ENCODE peak calls at places on chromosome 22, in eight cellular contexts. Y, F, V, W, J, D, Q and T are unnamed samples.

GRCh38 chr22:26558246-26558895 is 31.6 kb downstream of the TPST2 start:
- DNase-seq in D (peak), Q (no peak), J (no peak), Y (peak), V (no peak), F (peak), W (no peak), T (peak)

GRCh38 chr22:30880181-30880601 is 88.4 kb downstream of the MORC2 start:
- DNase-seq in W (no peak), D (no peak), F (peak), V (no peak), Y (no peak), J (peak), Q (no peak), T (no peak)

GRCh38 chr22:21009638-21010425 is 5.1 kb upstream of the P2RX6 start:
- DNase-seq in J (no peak), F (no peak), Y (peak), D (peak), W (peak), V (peak), Q (peak), T (peak)

GRCh38 chr22:23038334-23038642 is 32.0 kb upstream of the GNAZ start:
- DNase-seq in F (no peak), D (no peak), Y (no peak), Q (no peak), V (no peak), W (no peak), J (no peak), T (no peak)

GRCh38 chr22:24054356-24054755 is 43.3 kb downstream of the CABIN1 start:
- DNase-seq in Q (no peak), V (no peak), J (no peak), D (no peak), F (no peak), W (no peak), Y (peak), T (peak)

GRCh38 chr22:44088976-44089570 is 65.0 kb downstream of the PARVB start:
- DNase-seq in W (peak), F (no peak), D (peak), Y (peak), J (no peak), Q (no peak), V (no peak), T (peak)

GRCh38 chr22:46746620-46747019 is 8.6 kb upstream of the CERK start:
- DNase-seq in W (no peak), D (no peak), F (no peak), Q (no peak), Y (no peak), J (no peak), V (no peak), T (no peak)

GRCh38 chr22:31036671-31037550 is 44.2 kb upstream of the SMTN start:
- DNase-seq in Y (peak), W (no peak), Q (peak), D (peak), J (no peak), V (no peak), F (no peak), T (peak)

GRCh38 chr22:17777005-17777716 is 2.9 kb upstream of the BID start:
- DNase-seq in J (peak), W (peak), V (no peak), Q (no peak), F (peak), Y (no peak), D (no peak), T (no peak)

GRCh38 chr22:25900880-25901279 is 158.9 kb downstream of the MYO18B start:
- DNase-seq in J (no peak), V (no peak), Q (no peak), W (peak), F (no peak), D (no peak), Y (no peak), T (no peak)

GRCh38 chr22:44076825-44077224 is 52.7 kb downstream of the PARVB start:
- DNase-seq in D (no peak), F (no peak), J (no peak), Y (no peak), V (no peak), W (no peak), Q (no peak), T (no peak)

GRCh38 chr22:49296561-49296960 is 531.1 kb downstream of the BRD1 start:
- DNase-seq in W (no peak), Q (no peak), Y (no peak), F (no peak), V (no peak), D (no peak), J (no peak), T (no peak)

GRCh38 chr22:48664586-48664985 is 1163.1 kb downstream of the BRD1 start:
- DNase-seq in W (no peak), Y (no peak), J (no peak), D (no peak), V (no peak), Q (no peak), F (no peak), T (no peak)

GRCh38 chr22:32083814-32084213 is 40.8 kb downstream of the SLC5A1 start:
- DNase-seq in Y (no peak), Q (no peak), F (peak), W (no peak), V (no peak), D (no peak), J (no peak), T (no peak)

GRCh38 chr22:22171357-22172218 is 73.0 kb upstream of the VPREB1 start:
- DNase-seq in J (no peak), W (no peak), Q (peak), Y (no peak), V (no peak), D (peak), F (peak), T (peak)

GRCh38 chr22:22057617-22058378 is 75.2 kb upstream of the TOP3B start:
- DNase-seq in Q (no peak), D (no peak), Y (no peak), F (no peak), W (no peak), J (no peak), V (no peak), T (no peak)

GRCh38 chr22:29555065-29555644 is 1.6 kb upstream of the THOC5 start:
- DNase-seq in J (no peak), V (no peak), Q (no peak), W (peak), Y (peak), F (peak), D (peak), T (peak)

GRCh38 chr22:25492162-25492561 is 72.3 kb upstream of the GRK3 start:
- DNase-seq in F (no peak), W (no peak), Y (no peak), D (no peak), V (no peak), J (no peak), Q (no peak), T (no peak)

GRCh38 chr22:48894064-48894671 is 933.5 kb downstream of the BRD1 start:
- DNase-seq in F (no peak), W (no peak), Q (no peak), D (no peak), Y (no peak), V (no peak), J (no peak), T (no peak)

GRCh38 chr22:47294571-47294970 is 532.1 kb downstream of the TBC1D22A start:
- DNase-seq in Q (no peak), J (no peak), F (no peak), Y (no peak), V (no peak), D (no peak), W (no peak), T (no peak)

GRCh38 chr22:24183321-24184031 is 2.2 kb downstream of the SUSD2 start:
- DNase-seq in V (no peak), Q (no peak), Y (no peak), F (no peak), J (peak), D (no peak), W (no peak), T (no peak)

GRCh38 chr22:21449531-21450319 is 17.5 kb upstream of the TMEM191C start:
- DNase-seq in W (peak), J (peak), F (no peak), D (no peak), Q (no peak), V (no peak), Y (peak), T (no peak)

GRCh38 chr22:23240639-23241389 is 60.5 kb downstream of the BCR start:
- DNase-seq in J (no peak), W (no peak), Q (peak), Y (no peak), D (no peak), V (no peak), F (no peak), T (no peak)

GRCh38 chr22:43867839-43868652 is 5.7 kb upstream of the SULT4A1 start:
- DNase-seq in Y (peak), V (peak), Q (peak), D (peak), W (peak), J (peak), F (peak), T (peak)

DNA sequence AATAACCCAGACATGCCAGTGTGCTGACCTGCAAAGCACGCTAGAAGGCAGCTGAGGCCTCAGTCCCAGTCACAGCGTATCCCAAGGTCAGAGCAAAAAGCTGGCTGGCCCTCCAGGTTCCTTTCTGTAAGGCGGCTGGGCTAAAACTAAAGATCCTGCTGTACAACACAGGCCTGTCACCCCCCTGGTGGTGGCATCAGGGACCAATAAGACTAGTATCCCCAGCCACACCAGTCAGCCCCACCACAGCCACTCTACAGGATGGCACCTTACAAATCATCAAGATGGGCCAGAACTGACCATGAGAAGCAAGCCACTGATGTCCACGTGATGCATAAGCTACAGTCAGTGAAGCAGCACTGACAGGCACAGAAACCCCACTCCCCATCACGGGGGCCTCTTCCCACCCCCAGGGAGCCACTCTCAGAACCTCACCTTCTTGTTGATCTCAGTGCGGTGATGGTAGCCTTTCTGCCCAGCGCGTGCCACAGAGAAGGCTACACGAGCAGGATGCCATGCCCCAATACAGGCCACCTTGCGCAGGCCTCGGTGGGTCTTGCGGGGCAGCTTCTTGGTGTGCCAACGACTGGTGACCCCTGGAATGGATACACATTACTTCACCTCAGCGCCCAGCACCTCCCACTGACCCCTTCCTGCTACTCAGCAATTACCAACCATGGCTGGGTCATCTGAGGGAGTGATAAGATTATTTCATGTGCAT is 5.0 kb downstream of the RPL3 start:
- DNase-seq in W (no peak), F (no peak), Q (no peak), J (no peak), D (no peak), Y (no peak), V (no peak), T (no peak)
- H3K4me3 ChIP-seq in W (no peak), F (no peak), Q (peak), J (no peak), D (no peak), Y (no peak), V (no peak), T (no peak)

DNA sequence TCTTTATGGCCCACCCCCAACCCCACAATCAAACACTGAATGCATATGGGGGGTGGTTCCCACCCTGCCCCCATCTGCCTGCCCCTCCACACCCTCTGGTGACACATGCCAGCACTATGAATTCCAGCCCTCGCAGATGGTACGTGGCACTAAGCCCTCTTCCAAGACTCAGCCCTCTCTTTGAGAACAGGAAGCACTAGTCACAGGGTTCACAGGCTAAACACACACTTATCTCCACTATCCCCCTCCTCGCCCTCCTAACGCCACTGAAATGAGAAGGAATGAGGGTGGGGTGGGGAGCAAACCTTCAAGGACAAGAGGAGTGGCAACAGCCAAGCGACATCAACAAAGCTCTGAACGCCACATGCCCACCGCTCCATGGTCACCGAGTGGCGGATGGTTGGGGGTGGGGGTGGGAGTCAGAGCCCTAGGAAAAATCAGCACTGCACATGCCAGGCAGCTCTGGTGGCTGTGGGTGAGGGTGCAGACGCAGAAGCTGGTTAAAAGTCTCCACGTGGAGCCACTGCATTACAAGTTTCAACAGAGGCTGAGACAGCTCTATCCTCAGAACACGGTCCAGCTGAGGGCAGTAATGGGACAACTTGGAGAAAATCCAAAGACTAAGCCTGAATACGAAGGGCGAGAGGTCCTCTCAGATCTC is 33.6 kb downstream of the TMEM184B start:
- DNase-seq in F (no peak), J (no peak), W (no peak), Y (peak), V (peak), D (peak), Q (peak), T (peak)
- TF ChIP-seq CTCF in F (no peak), J (peak), W (peak), Y (peak), V (peak), D (peak), Q (peak), T (peak)

GRCh38 chr22:37731804-37732471 is 35.1 kb downstream of the TRIOBP start:
- DNase-seq in W (no peak), F (no peak), Q (peak), J (no peak), D (no peak), Y (no peak), V (no peak), T (no peak)
- H3K4me3 ChIP-seq in W (no peak), F (no peak), Q (no peak), J (no peak), D (no peak), Y (no peak), V (no peak), T (no peak)

DNA sequence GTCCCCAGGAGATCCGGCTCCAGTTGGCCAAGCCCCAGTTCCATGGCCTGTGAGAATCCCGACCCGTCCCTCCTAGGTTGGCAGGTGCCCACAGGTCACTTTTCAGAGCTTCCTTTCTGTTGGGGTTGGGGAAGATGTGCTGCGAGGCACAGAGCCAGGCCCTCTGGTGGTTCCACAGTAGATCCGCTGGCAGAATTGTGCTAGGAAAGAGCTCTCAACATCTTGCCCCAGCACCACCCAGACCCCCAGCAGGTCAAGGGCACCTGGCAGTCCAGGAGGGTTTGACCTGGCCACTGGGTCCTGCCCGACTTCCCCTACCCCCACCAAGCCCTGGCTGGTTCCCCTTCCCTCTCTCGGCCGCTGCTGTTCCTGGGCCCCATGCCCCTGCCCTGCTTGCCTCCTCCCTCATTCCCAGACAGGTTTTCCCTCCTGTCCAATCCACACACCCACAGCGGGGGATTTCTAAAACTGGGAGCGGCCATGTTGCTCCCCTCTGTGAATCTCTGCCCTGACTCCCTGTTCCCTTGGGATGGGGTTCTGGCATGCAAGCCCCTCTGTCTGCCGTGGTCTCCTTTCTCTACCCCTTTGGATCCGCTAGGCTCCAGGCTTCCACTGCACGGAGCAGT is 26.2 kb upstream of the GCAT start:
- DNase-seq in D (peak), J (no peak), Y (peak), W (no peak), Q (peak), V (no peak), F (peak), T (no peak)
- TF ChIP-seq CTCF in D (peak), J (no peak), Y (peak), W (peak), Q (peak), V (peak), F (peak), T (peak)

GRCh38 chr22:19724927-19725661 is 1.8 kb downstream of the GP1BB start:
- DNase-seq in D (no peak), V (no peak), J (no peak), Y (no peak), F (no peak), Q (no peak), W (no peak), T (no peak)

GRCh38 chr22:19729507-19729906 is 6.2 kb downstream of the GP1BB start:
- DNase-seq in V (no peak), D (no peak), J (no peak), W (no peak), Q (no peak), F (no peak), Y (no peak), T (no peak)

GRCh38 chr22:19728836-19729235 is 5.5 kb downstream of the GP1BB start:
- DNase-seq in Q (no peak), W (no peak), D (no peak), Y (no peak), F (no peak), V (no peak), J (no peak), T (no peak)

GRCh38 chr22:19728271-19728670 is 4.9 kb downstream of the GP1BB start:
- DNase-seq in W (no peak), D (no peak), Q (no peak), F (no peak), V (no peak), Y (no peak), J (no peak), T (no peak)

DNA sequence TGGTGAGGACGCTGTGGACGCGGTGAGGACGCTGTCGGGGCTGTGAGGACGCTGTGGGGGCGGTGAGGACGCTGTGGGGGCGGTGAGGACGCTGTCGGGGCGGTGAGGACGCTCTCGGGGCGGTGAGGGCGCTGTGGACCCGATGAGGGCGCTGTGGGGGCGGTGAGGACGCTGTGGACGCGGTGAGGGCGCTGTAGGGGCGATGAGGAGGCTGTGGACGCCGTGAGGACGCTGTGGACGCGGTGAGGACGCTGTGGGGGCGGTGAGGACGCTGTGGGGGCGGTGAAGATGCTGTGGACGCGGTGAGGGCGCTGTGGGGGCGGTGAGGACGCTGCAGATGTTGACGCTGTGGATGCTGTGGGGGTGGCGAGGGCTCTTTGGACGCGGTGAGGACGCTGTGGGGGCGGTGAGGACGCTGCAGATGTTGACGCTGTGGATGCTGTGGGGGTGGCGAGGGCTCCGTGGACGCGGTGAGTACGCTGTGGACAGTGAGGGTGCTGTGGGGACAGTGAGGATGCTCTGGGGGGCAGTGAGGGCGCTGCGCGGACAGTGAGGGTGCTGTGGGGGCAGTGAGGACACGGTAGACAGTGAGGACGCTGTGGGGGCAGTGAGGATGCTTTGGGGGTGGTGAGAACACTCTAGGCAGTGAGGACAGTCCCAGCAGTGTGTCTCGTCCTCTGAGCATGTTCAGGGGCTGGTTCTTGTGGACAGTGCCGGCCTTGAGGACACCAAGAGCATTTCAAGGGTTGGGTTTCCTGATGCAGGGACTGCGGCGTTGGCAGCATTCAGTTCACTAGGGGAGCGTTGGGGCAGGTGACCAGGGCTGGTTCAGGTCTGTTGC is 4.2 kb downstream of the GP1BB start:
- DNase-seq in V (no peak), W (no peak), J (no peak), Q (no peak), Y (no peak), F (no peak), D (no peak), T (no peak)
- H3K4me3 ChIP-seq in V (no peak), W (no peak), J (no peak), Q (no peak), Y (no peak), F (no peak), D (no peak), T (no peak)

GRCh38 chr22:34105461-34106062 is 185.3 kb upstream of the LARGE1 start:
- DNase-seq in Q (peak), Y (no peak), D (peak), F (peak), J (peak), W (peak), V (peak), T (no peak)
- TF ChIP-seq CTCF in Q (no peak), Y (no peak), D (no peak), F (peak), J (peak), W (peak), V (no peak), T (peak)

DNA sequence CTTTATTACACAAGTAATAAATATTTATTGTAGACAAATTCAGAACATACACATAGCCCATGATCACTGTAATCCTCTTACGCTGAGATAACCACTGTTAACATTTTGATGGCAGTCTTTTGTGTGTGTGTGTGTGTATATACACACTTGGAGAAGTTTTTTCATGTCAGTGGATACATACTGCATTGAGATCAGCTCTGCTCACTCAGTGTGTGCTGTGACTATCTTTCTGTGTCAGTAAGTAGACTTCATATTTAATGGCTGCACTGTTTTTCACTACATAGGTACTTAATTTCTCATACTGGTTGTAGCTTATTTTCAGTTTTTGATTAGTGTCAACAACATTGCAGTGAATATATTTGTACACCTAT is 82.9 kb downstream of the FAM83F start:
- DNase-seq in F (no peak), J (no peak), D (no peak), V (no peak), Q (no peak), Y (no peak), W (no peak), T (no peak)
- H3K4me3 ChIP-seq in F (no peak), J (no peak), D (no peak), V (no peak), Q (no peak), Y (no peak), W (no peak), T (no peak)

GRCh38 chr22:35719212-35719869 is 1.7 kb downstream of the APOL5 start:
- DNase-seq in W (no peak), Q (no peak), D (no peak), F (no peak), Y (no peak), V (no peak), J (no peak), T (no peak)
- TF ChIP-seq CTCF in W (no peak), Q (no peak), D (peak), F (no peak), Y (no peak), V (no peak), J (no peak), T (no peak)